ENCODE peak calls at places on chromosomes 6 and 20, in ten cellular contexts. I is astrocyte of the spinal cord, P is cardiac fibroblast, J is uterus, U is brain microvascular endothelial cell, F is AG09309, Y is cardiac muscle cell, L is transverse colon, H is fibroblast of pulmonary artery, X is heart left ventricle. E is an unnamed sample.

GRCh38 chr20:57440678-57441509 is 49.7 kb downstream of the RBM38 start:
- DNase-seq in I (peak), P (peak), J (peak), U (no peak), F (no peak), Y (peak), L (peak), H (peak), X (peak), E (peak)

GRCh38 chr6:100879317-100879716 is 1.8 kb downstream of the ASCC3 start:
- DNase-seq in I (no peak), P (no peak), J (no peak), U (no peak), F (no peak), Y (no peak), L (no peak), H (no peak), X (no peak), E (no peak)

GRCh38 chr6:110020888-110021287 is 42.8 kb downstream of the GPR6 start:
- DNase-seq in I (no peak), P (no peak), J (no peak), U (no peak), F (no peak), Y (no peak), L (no peak), H (no peak), X (no peak), E (no peak)

GRCh38 chr6:40788661-40789111 is 201.5 kb upstream of the LRFN2 start:
- DNase-seq in I (peak), P (no peak), J (no peak), U (no peak), F (no peak), Y (peak), L (no peak), H (peak), X (no peak), E (peak)

GRCh38 chr6:131400054-131400781 is 172.8 kb upstream of the ARG1 start:
- DNase-seq in I (peak), P (peak), J (no peak), U (peak), F (peak), Y (peak), L (no peak), H (peak), X (no peak), E (peak)

GRCh38 chr6:39228111-39228971 is 934 bp downstream of the KCNK5 start:
- DNase-seq in I (no peak), P (no peak), J (no peak), U (no peak), F (no peak), Y (no peak), L (no peak), H (no peak), X (no peak), E (no peak)

GRCh38 chr6:116682334-116682712 is 1.3 kb downstream of the KPNA5 start:
- DNase-seq in I (peak), P (peak), J (peak), U (peak), F (no peak), Y (peak), L (no peak), H (peak), X (no peak), E (peak)

GRCh38 chr6:168158280-168158979 is 79.4 kb upstream of the FRMD1 start:
- DNase-seq in I (peak), P (no peak), J (no peak), U (no peak), F (no peak), Y (no peak), L (no peak), H (no peak), X (no peak), E (no peak)

GRCh38 chr6:139262519-139263300 is 29.1 kb downstream of the TXLNB start:
- DNase-seq in I (no peak), P (no peak), J (no peak), U (no peak), F (no peak), Y (no peak), L (no peak), H (no peak), X (no peak), E (peak)

GRCh38 chr6:105676837-105677236 is 274.0 kb upstream of the PREP start:
- DNase-seq in I (no peak), P (no peak), J (no peak), U (no peak), F (no peak), Y (no peak), L (no peak), H (no peak), X (no peak), E (no peak)

GRCh38 chr6:162448294-162448693 is 279.3 kb downstream of the PRKN start:
- DNase-seq in I (no peak), P (no peak), J (no peak), U (no peak), F (no peak), Y (no peak), L (no peak), H (no peak), X (no peak), E (no peak)

GRCh38 chr6:25397406-25397805 is 118.2 kb downstream of the CARMIL1 start:
- DNase-seq in I (no peak), P (no peak), J (no peak), U (no peak), F (no peak), Y (no peak), L (no peak), H (no peak), X (no peak), E (no peak)

GRCh38 chr6:474454-475185 is 83.1 kb downstream of the IRF4 start:
- DNase-seq in I (no peak), P (no peak), J (no peak), U (peak), F (no peak), Y (peak), L (peak), H (peak), X (no peak), E (no peak)

GRCh38 chr6:84278311-84278710 is 50.9 kb upstream of the CEP162 start:
- DNase-seq in I (no peak), P (no peak), J (no peak), U (no peak), F (no peak), Y (peak), L (no peak), H (peak), X (no peak), E (peak)

GRCh38 chr20:58647814-58648501 is 3.1 kb upstream of the STX16 start:
- DNase-seq in I (peak), P (peak), J (peak), U (no peak), F (peak), Y (peak), L (no peak), H (peak), X (no peak), E (peak)

GRCh38 chr6:118768904-118769325 is 117.5 kb upstream of the CEP85L start:
- DNase-seq in I (no peak), P (no peak), J (no peak), U (no peak), F (no peak), Y (no peak), L (no peak), H (peak), X (no peak), E (no peak)

GRCh38 chr6:49348561-49348960 is 114.5 kb downstream of the MMUT start:
- DNase-seq in I (no peak), P (no peak), J (no peak), U (no peak), F (no peak), Y (no peak), L (no peak), H (no peak), X (no peak), E (no peak)

GRCh38 chr6:165746331-165746730 is 83.3 kb upstream of the PDE10A start:
- DNase-seq in I (no peak), P (no peak), J (no peak), U (no peak), F (no peak), Y (no peak), L (no peak), H (no peak), X (no peak), E (no peak)

GRCh38 chr6:11179978-11180303 is 52.5 kb downstream of the NEDD9 start:
- DNase-seq in I (peak), P (no peak), J (no peak), U (no peak), F (no peak), Y (no peak), L (no peak), H (no peak), X (no peak), E (no peak)

GRCh38 chr6:5997420-5998093 is 9.2 kb downstream of the NRN1 start:
- DNase-seq in I (peak), P (no peak), J (no peak), U (no peak), F (no peak), Y (no peak), L (no peak), H (no peak), X (peak), E (peak)

GRCh38 chr20:38806855-38807655 is 1.6 kb downstream of the PPP1R16B start:
- DNase-seq in I (no peak), P (no peak), J (no peak), U (no peak), F (no peak), Y (no peak), L (peak), H (no peak), X (no peak), E (no peak)

GRCh38 chr6:166389119-166389518 is 6.4 kb upstream of the MPC1 start:
- DNase-seq in I (no peak), P (no peak), J (no peak), U (no peak), F (no peak), Y (no peak), L (no peak), H (no peak), X (no peak), E (no peak)

GRCh38 chr6:43221774-43222101 is 7.5 kb downstream of the DNPH1 start:
- DNase-seq in I (no peak), P (no peak), J (no peak), U (no peak), F (no peak), Y (no peak), L (no peak), H (no peak), X (no peak), E (no peak)

GRCh38 chr6:44078795-44079671 is 48.2 kb downstream of the MRPL14 start:
- DNase-seq in I (peak), P (peak), J (peak), U (no peak), F (no peak), Y (peak), L (peak), H (peak), X (peak), E (peak)

GRCh38 chr20:21569586-21569985 is 55.7 kb upstream of the NKX2-2 start:
- DNase-seq in I (no peak), P (no peak), J (no peak), U (no peak), F (no peak), Y (no peak), L (no peak), H (no peak), X (no peak), E (no peak)

GRCh38 chr6:137767931-137768690 is 98.9 kb upstream of the TNFAIP3 start:
- DNase-seq in I (peak), P (peak), J (no peak), U (peak), F (no peak), Y (peak), L (no peak), H (peak), X (no peak), E (peak)

GRCh38 chr6:43668151-43669028 is 19.2 kb downstream of the MRPS18A start:
- DNase-seq in I (peak), P (peak), J (peak), U (peak), F (no peak), Y (peak), L (peak), H (peak), X (peak), E (peak)

GRCh38 chr6:89794324-89794723 is 25.3 kb downstream of the MDN1 start:
- DNase-seq in I (no peak), P (no peak), J (no peak), U (no peak), F (no peak), Y (no peak), L (no peak), H (no peak), X (no peak), E (no peak)

GRCh38 chr20:59508729-59509128 is 95.6 kb upstream of the PHACTR3 start:
- DNase-seq in I (no peak), P (no peak), J (no peak), U (no peak), F (no peak), Y (no peak), L (no peak), H (no peak), X (no peak), E (no peak)

GRCh38 chr20:46253391-46253790 is 54.9 kb downstream of the CDH22 start:
- DNase-seq in I (no peak), P (no peak), J (no peak), U (no peak), F (no peak), Y (no peak), L (peak), H (no peak), X (no peak), E (peak)

GRCh38 chr6:26065952-26066380 is 21.3 kb upstream of the HFE start:
- DNase-seq in I (peak), P (peak), J (peak), U (peak), F (no peak), Y (peak), L (peak), H (peak), X (peak), E (peak)

GRCh38 chr20:36591854-36592641 is 13.5 kb upstream of the RAB5IF start:
- DNase-seq in I (peak), P (no peak), J (peak), U (no peak), F (no peak), Y (peak), L (no peak), H (peak), X (peak), E (peak)

GRCh38 chr6:44043479-44044153 is 83.6 kb downstream of the MRPL14 start:
- DNase-seq in I (peak), P (peak), J (no peak), U (no peak), F (no peak), Y (peak), L (no peak), H (peak), X (peak), E (peak)

GRCh38 chr6:149964243-149965190 is 774 bp downstream of the ULBP1 start:
- DNase-seq in I (peak), P (no peak), J (no peak), U (peak), F (no peak), Y (peak), L (no peak), H (peak), X (no peak), E (peak)

DNA sequence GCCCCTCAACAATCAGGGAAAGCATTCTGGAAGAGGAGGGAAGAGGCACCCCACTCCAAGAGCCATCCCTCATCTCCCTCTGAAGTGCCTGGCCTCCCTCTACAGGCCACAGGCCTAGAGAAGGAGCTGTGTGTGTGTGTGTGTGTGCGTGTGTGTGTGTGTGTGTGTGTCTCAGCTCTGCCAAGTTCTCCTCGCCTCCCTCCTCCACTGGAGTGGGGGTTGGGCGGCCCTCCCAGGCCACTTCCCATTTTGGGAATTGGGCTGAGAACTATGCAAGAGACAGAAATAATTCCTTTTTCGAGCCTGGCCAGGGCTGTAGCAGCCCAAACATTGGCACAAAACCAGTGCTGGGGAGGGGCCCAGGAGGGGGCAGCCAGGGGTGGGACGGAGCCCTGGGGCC is 35.7 kb downstream of the KCNB1 start:
- DNase-seq in I (no peak), P (peak), J (peak), U (no peak), F (no peak), Y (peak), L (peak), H (peak), X (peak), E (peak)
- TF ChIP-seq CTCF in I (no peak), P (no peak), J (no peak), U (no peak), F (no peak), Y (peak), L (no peak), H (no peak), X (no peak), E (no peak)

GRCh38 chr6:45591306-45591705 is 213.6 kb upstream of the SUPT3H start:
- DNase-seq in I (peak), P (peak), J (no peak), U (no peak), F (no peak), Y (no peak), L (no peak), H (peak), X (no peak), E (peak)
- H3K4me3 ChIP-seq in I (no peak), P (no peak), J (no peak), U (no peak), F (no peak), Y (no peak), L (no peak), H (no peak), X (no peak), E (no peak)

GRCh38 chr20:1665345-1665744 is 7.8 kb upstream of the SIRPG start:
- DNase-seq in I (no peak), P (no peak), J (no peak), U (no peak), F (no peak), Y (no peak), L (no peak), H (no peak), X (no peak), E (no peak)

GRCh38 chr20:1664911-1665310 is 7.3 kb upstream of the SIRPG start:
- DNase-seq in I (no peak), P (no peak), J (no peak), U (no peak), F (no peak), Y (no peak), L (peak), H (no peak), X (no peak), E (no peak)

GRCh38 chr20:1669304-1669703 is 11.7 kb upstream of the SIRPG start:
- DNase-seq in I (peak), P (no peak), J (no peak), U (peak), F (no peak), Y (no peak), L (no peak), H (no peak), X (peak), E (peak)

GRCh38 chr20:1666802-1667201 is 9.2 kb upstream of the SIRPG start:
- DNase-seq in I (no peak), P (no peak), J (no peak), U (no peak), F (no peak), Y (no peak), L (no peak), H (no peak), X (no peak), E (no peak)

GRCh38 chr20:1667510-1668085 is 10.0 kb upstream of the SIRPG start:
- DNase-seq in I (no peak), P (no peak), J (no peak), U (no peak), F (no peak), Y (no peak), L (no peak), H (no peak), X (no peak), E (no peak)
- TF ChIP-seq CTCF in I (no peak), P (no peak), J (no peak), U (no peak), F (no peak), Y (no peak), L (no peak), H (no peak), X (no peak), E (no peak)

GRCh38 chr6:108113557-108114519 is 39.3 kb upstream of the OSTM1 start:
- DNase-seq in I (peak), P (peak), J (no peak), U (peak), F (peak), Y (peak), L (no peak), H (peak), X (no peak), E (peak)
- H3K4me3 ChIP-seq in I (peak), P (peak), J (no peak), U (peak), F (peak), Y (no peak), L (no peak), H (peak), X (no peak), E (peak)

GRCh38 chr6:161429921-161430490 is 156.1 kb upstream of the AGPAT4 start:
- DNase-seq in I (no peak), P (peak), J (no peak), U (no peak), F (no peak), Y (peak), L (no peak), H (peak), X (no peak), E (peak)
- TF ChIP-seq CTCF in I (peak), P (peak), J (no peak), U (peak), F (peak), Y (peak), L (no peak), H (peak), X (no peak), E (peak)

DNA sequence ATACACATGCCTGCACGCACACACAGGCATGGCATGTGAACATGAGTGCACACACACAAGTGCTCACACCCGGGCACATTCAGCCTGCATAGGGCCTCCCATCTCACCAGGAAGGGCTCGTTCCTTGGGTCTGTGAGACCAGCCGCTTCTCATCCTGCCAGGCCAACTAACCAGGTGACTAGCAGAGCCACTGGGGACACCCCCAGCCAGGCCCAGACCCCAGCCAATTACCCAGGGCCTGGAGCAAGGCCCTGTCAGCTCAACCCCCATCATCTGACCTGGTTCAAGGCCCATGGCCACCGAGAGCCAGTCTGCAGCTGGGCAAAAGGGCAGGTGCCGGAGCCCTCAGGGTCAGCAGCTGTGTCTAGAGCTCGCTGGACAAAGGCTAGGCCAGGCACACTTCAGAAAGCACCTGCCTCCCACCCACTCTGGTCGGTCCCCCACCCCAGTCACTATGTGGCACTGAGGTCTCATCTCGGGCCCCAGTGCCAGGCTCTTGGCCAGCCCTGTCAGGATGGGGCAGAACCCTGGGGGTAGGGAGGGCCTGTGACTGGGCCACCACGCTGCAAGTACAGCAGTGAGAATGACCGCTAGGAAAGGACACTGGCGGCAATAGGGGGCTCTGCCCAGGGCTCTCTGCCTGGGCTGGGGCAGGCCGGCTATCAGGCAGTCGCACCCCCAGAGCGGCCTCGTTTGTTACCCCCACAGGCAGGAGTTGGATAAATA is 26.8 kb upstream of the MRGBP start:
- DNase-seq in I (no peak), P (no peak), J (no peak), U (no peak), F (no peak), Y (no peak), L (no peak), H (no peak), X (peak), E (no peak)
- H3K4me3 ChIP-seq in I (no peak), P (no peak), J (no peak), U (no peak), F (no peak), Y (no peak), L (no peak), H (no peak), X (no peak), E (no peak)

DNA sequence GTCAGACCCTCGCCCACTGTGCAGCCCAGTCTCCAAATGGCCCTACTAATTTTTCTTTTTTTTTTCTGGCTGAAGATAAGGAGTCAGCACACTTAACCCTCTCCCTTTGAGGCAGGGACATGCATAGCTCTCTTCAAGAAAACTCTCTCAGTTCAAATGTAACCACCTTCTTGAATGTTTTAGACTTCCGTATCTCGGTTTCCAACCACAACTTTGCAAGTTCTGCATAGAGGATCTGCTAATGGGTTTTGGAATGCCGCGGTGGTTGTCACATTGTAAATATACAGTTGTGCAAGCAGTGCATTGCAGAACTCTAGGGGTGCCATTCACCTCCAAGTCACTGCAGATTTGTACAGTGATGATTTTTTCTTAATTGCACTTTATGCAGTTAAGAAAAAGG is 59.4 kb upstream of the SLC35B3 start:
- DNase-seq in I (no peak), P (no peak), J (no peak), U (no peak), F (no peak), Y (no peak), L (no peak), H (no peak), X (no peak), E (no peak)
- TF ChIP-seq CTCF in I (no peak), P (no peak), J (no peak), U (no peak), F (no peak), Y (no peak), L (no peak), H (no peak), X (no peak), E (no peak)

GRCh38 chr6:71287926-71288227 is 734 bp upstream of the OGFRL1 start:
- DNase-seq in I (no peak), P (no peak), J (no peak), U (no peak), F (no peak), Y (no peak), L (no peak), H (no peak), X (no peak), E (peak)
- H3K4me3 ChIP-seq in I (peak), P (peak), J (peak), U (peak), F (peak), Y (peak), L (peak), H (peak), X (peak), E (peak)

GRCh38 chr6:32079566-32080290 is 29.4 kb downstream of the TNXB start:
- DNase-seq in I (no peak), P (no peak), J (no peak), U (no peak), F (no peak), Y (no peak), L (no peak), H (no peak), X (no peak), E (no peak)
- TF ChIP-seq CTCF in I (no peak), P (no peak), J (no peak), U (no peak), F (peak), Y (no peak), L (no peak), H (no peak), X (no peak), E (no peak)